ENCODE peak calls at places on chromosomes 12 and 14, in four cellular contexts. C, H, I and U are unnamed samples.

GRCh38 chr12:76029982-76030377 is 1.6 kb downstream of the PHLDA1 start:
- DNase-seq in H (no peak), I (peak), C (no peak), U (peak)

GRCh38 chr12:57368349-57369095 is 62.3 kb downstream of the R3HDM2 start:
- DNase-seq in H (no peak), I (peak), C (no peak), U (no peak)

GRCh38 chr12:79374543-79374942 is 316.2 kb downstream of the PAWR start:
- DNase-seq in I (no peak), C (no peak), H (no peak), U (no peak)

GRCh38 chr12:113180333-113180732 is 4.9 kb downstream of the DDX54 start:
- DNase-seq in I (no peak), C (no peak), H (no peak), U (no peak)

GRCh38 chr12:51972849-51973273 is 21.4 kb downstream of the ACVR1B start:
- DNase-seq in H (peak), C (peak), I (no peak), U (no peak)

GRCh38 chr12:109193896-109194295 is 77.5 kb downstream of the ACACB start:
- DNase-seq in I (no peak), H (no peak), C (no peak), U (no peak)

GRCh38 chr12:80190001-80190400 is 90.7 kb downstream of the OTOGL start:
- DNase-seq in C (no peak), I (no peak), H (no peak), U (no peak)

GRCh38 chr12:105876426-105876927 is 262.3 kb downstream of the NUAK1 start:
- DNase-seq in C (no peak), I (no peak), H (no peak), U (no peak)

GRCh38 chr12:113088971-113089756 is 32.6 kb downstream of the DTX1 start:
- DNase-seq in C (no peak), H (no peak), I (no peak), U (peak)

GRCh38 chr14:75879031-75879430 is 102.8 kb downstream of the TGFB3 start:
- DNase-seq in H (no peak), C (no peak), I (no peak), U (no peak)

GRCh38 chr12:42705863-42706262 is 116.3 kb upstream of the PRICKLE1 start:
- DNase-seq in C (peak), H (peak), I (no peak), U (no peak)

GRCh38 chr14:52352546-52352945 is 38.4 kb downstream of the PTGER2 start:
- DNase-seq in C (no peak), I (no peak), H (no peak), U (no peak)

GRCh38 chr14:50944647-50945413 is 547 bp upstream of the PYGL start:
- DNase-seq in C (peak), H (peak), I (peak), U (no peak)

GRCh38 chr14:71733210-71733883 is 198.9 kb upstream of the RGS6 start:
- DNase-seq in C (no peak), H (no peak), I (no peak), U (no peak)

GRCh38 chr14:92511472-92512247 is 1.9 kb upstream of the RIN3 start:
- DNase-seq in C (no peak), H (no peak), I (peak), U (no peak)

GRCh38 chr12:125330645-125331341 is 265.6 kb downstream of the AACS start:
- DNase-seq in C (peak), I (peak), H (peak), U (peak)

GRCh38 chr12:10701226-10701681 is 21.9 kb downstream of the YBX3 start:
- DNase-seq in I (no peak), H (no peak), C (no peak), U (no peak)

GRCh38 chr14:75578099-75578785 is at the start of gene FLVCR2:
- DNase-seq in I (peak), C (peak), H (peak), U (peak)

GRCh38 chr12:49020441-49020840 is 1.9 kb upstream of the PRKAG1 start:
- DNase-seq in I (no peak), H (no peak), C (no peak), U (no peak)

GRCh38 chr12:47349770-47350408 is 270.1 kb upstream of the AMIGO2 start:
- DNase-seq in C (no peak), I (no peak), H (no peak), U (no peak)

GRCh38 chr12:52952082-52952801 is 3.3 kb downstream of the KRT18 start:
- DNase-seq in H (peak), C (no peak), I (peak), U (no peak)

GRCh38 chr12:60196366-60196765 is 600.5 kb downstream of the SLC16A7 start:
- DNase-seq in C (no peak), I (no peak), H (no peak), U (no peak)

GRCh38 chr14:52222901-52223300 is 44.6 kb upstream of the PTGDR start:
- DNase-seq in I (no peak), H (no peak), C (no peak), U (no peak)

GRCh38 chr12:64506955-64507354 is 55.0 kb downstream of the TBK1 start:
- DNase-seq in I (no peak), C (no peak), H (no peak), U (no peak)

GRCh38 chr12:21940972-21941521 is at the start of gene ABCC9:
- DNase-seq in C (peak), I (no peak), H (peak), U (no peak)

GRCh38 chr14:92668266-92668973 is 80.0 kb downstream of the LGMN start:
- DNase-seq in H (no peak), I (no peak), C (no peak), U (no peak)

GRCh38 chr14:77265187-77265515 is 5.9 kb downstream of the NGB start:
- DNase-seq in C (no peak), I (no peak), H (no peak), U (no peak)

GRCh38 chr12:25056011-25056410 is 107.1 kb upstream of the BCAT1 start:
- DNase-seq in H (no peak), I (no peak), C (no peak), U (no peak)

GRCh38 chr14:102825307-102826095 is 48.3 kb downstream of the TRAF3 start:
- DNase-seq in C (no peak), H (no peak), I (no peak), U (no peak)

GRCh38 chr12:21451529-21451928 is 14.1 kb downstream of the PYROXD1 start:
- DNase-seq in I (no peak), C (no peak), H (no peak), U (no peak)

GRCh38 chr14:104582649-104583048 is 3.1 kb downstream of the C14orf180 start:
- DNase-seq in I (no peak), H (peak), C (peak), U (no peak)

GRCh38 chr12:44143170-44143569 is 307.3 kb downstream of the TMEM117 start:
- DNase-seq in H (no peak), C (no peak), I (no peak), U (no peak)

GRCh38 chr14:70036665-70037064 is 152.1 kb downstream of the SLC8A3 start:
- DNase-seq in I (no peak), C (no peak), H (no peak), U (no peak)

GRCh38 chr12:3341594-3341993 is 149.4 kb upstream of the PRMT8 start:
- DNase-seq in H (no peak), C (no peak), I (no peak), U (no peak)

GRCh38 chr12:2854669-2855453 is 2.0 kb downstream of the TEX52 start:
- DNase-seq in I (no peak), C (no peak), H (no peak), U (no peak)

GRCh38 chr14:56224691-56225681 is 106.8 kb downstream of the PELI2 start:
- DNase-seq in H (peak), C (no peak), I (peak), U (no peak)

GRCh38 chr12:45433441-45433868 is 217.6 kb downstream of the ANO6 start:
- DNase-seq in C (no peak), I (no peak), H (no peak), U (no peak)

GRCh38 chr12:12452326-12452725 is 95.4 kb downstream of the BORCS5 start:
- DNase-seq in C (no peak), I (no peak), H (no peak), U (no peak)

GRCh38 chr14:105690671-105691070 is 164.3 kb downstream of the TMEM121 start:
- DNase-seq in H (no peak), I (no peak), C (no peak), U (no peak)

GRCh38 chr12:73935817-73936216 is 601.8 kb upstream of the ATXN7L3B start:
- DNase-seq in I (peak), H (no peak), C (no peak), U (no peak)
- TF ChIP-seq CTCF in I (peak), H (no peak), C (no peak), U (no peak)

DNA sequence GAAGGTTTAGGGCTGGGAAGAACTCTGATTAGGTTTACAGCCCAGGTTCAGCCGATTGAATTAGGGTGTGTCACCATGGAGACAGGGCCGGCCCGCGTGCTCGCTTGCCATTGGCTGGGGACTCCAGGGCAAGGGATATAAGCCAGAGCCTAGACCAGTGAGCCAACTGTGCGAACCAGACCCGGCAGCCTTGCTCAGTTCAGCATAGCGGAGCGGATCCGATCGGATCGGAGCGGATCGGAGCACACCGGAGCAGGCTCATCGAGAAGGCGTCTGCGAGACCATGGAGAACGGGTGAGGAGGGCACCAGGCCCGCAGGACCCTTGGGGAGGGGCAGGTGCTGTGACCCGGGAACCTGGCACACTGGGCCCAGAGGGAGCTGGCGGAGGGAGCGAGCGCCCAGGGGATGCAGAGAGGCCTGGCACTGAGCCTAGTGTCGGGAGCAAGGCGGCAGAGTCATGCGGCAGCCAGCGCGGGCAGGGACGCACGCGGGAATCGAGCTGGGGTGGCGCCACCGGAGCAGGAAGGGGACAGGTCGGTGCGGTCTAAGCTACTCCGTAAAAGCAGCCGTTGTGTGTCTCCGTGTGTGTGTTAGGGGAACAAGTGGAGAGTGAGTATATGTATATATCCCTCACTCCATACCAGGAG is at the start of gene PNP:
- DNase-seq in I (peak), C (peak), H (peak), U (peak)
- TF ChIP-seq CTCF in I (no peak), C (no peak), H (no peak), U (no peak)

DNA sequence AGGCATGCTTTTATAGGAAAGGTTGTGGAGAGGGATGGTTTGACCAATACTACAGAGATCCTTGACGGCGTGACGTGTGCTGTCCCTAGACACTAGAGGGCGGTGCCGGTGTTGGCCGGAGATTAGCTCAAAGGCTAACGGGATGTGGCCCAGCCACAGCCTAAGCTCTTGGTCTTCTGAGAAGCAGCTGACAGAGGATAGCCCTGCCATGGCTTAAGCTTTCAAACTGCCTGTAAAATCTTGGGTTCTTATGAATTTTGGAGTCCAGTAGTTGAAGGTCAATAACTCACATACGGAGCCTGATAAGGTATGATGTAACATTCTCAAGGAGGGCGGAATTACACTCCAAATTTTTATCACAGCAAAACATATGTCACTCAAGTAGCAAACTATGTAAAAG is 515.7 kb upstream of the ATXN7L3B start:
- DNase-seq in H (peak), I (peak), C (peak), U (peak)
- TF ChIP-seq CTCF in H (peak), I (peak), C (peak), U (peak)

DNA sequence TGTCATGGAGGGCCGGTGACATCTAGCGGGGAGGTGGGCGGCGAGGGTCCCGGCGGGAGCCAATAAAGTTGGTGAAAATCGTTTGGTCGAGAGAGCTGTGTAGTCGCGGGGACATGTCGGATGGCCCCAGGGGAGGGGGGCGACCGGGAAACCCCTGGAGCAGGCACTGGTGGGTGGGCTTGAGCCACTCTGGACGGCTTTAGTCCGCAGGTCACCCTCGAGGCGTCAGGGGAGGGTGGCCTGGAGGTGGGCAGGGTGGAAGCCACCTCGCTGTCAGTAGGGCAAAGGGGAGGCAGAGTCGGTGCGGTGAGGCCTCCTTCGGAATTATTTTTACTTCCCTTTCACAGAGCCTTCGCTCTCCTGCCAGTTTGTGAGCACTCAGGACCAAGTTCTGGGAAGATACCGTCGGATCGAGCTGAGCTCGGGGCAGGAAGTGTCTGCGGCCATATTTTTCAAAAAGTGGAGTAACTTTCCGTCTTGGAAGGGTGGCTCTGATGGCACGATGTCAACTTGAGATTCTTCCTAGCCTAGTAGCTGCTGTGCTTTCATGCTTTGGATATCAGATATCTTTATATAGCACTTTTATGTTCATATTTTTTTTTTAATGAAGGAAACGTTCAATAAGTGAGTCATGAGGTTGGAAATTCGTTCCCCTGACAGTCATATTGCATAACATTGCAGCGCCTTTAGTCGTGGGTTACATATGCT is 28.2 kb downstream of the WBP11 start:
- DNase-seq in C (peak), H (peak), I (peak), U (no peak)
- TF ChIP-seq CTCF in C (no peak), H (no peak), I (no peak), U (no peak)